ENCODE peak calls at places on chromosomes 6 and 20, in ten cellular contexts. K, C, W, S, R, X, I, H, O and N are unnamed samples.

GRCh38 chr20:63432577-63433061 is 39.8 kb downstream of the KCNQ2 start:
- DNase-seq in K (no peak), C (no peak), W (no peak), S (no peak), R (peak; percentile 7), X (peak; percentile 61), I (no peak), H (no peak), O (no peak), N (no peak)

GRCh38 chr20:1982666-1983065 is 11.2 kb downstream of the PDYN start:
- DNase-seq in K (no peak), C (no peak), W (no peak), S (no peak), R (no peak), X (no peak), I (no peak), H (no peak), O (no peak), N (no peak)

GRCh38 chr6:150491131-150491795 is 108.4 kb upstream of the PLEKHG1 start:
- DNase-seq in K (peak; percentile 43), C (no peak), W (no peak), S (no peak), R (peak; percentile 87), X (no peak), I (no peak), H (peak; percentile 86), O (no peak), N (peak; percentile 75)

GRCh38 chr6:31375699-31376098 is 18.7 kb upstream of the HLA-B start:
- DNase-seq in K (no peak), C (no peak), W (no peak), S (no peak), R (no peak), X (no peak), I (no peak), H (no peak), O (no peak), N (no peak)

GRCh38 chr20:39107741-39108140 is 145.6 kb downstream of the DHX35 start:
- DNase-seq in K (no peak), C (no peak), W (no peak), S (no peak), R (peak; percentile 29), X (no peak), I (no peak), H (no peak), O (no peak), N (no peak)

GRCh38 chr6:169241688-169242350 is 11.8 kb downstream of the THBS2 start:
- DNase-seq in K (no peak), C (no peak), W (no peak), S (no peak), R (no peak), X (no peak), I (no peak), H (no peak), O (no peak), N (no peak)

GRCh38 chr6:162541019-162541601 is 186.5 kb downstream of the PRKN start:
- DNase-seq in K (no peak), C (no peak), W (no peak), S (no peak), R (no peak), X (no peak), I (no peak), H (no peak), O (no peak), N (no peak)

GRCh38 chr6:144931172-144932035 is 646.3 kb downstream of the UTRN start:
- DNase-seq in K (peak; percentile 41), C (no peak), W (no peak), S (no peak), R (peak; percentile 66), X (peak; percentile 59), I (no peak), H (peak; percentile 35), O (no peak), N (peak; percentile 41)

GRCh38 chr6:136415351-136416005 is 125.8 kb upstream of the BCLAF1 start:
- DNase-seq in K (no peak), C (no peak), W (no peak), S (no peak), R (no peak), X (no peak), I (no peak), H (no peak), O (no peak), N (no peak)

GRCh38 chr6:107638493-107638892 is 148.6 kb downstream of the SOBP start:
- DNase-seq in K (no peak), C (no peak), W (no peak), S (no peak), R (no peak), X (no peak), I (no peak), H (no peak), O (no peak), N (no peak)

GRCh38 chr6:158328952-158329351 is 16.7 kb downstream of the TULP4 start:
- DNase-seq in K (no peak), C (no peak), W (no peak), S (no peak), R (no peak), X (no peak), I (no peak), H (no peak), O (no peak), N (no peak)

GRCh38 chr6:21109421-21110178 is 484.0 kb upstream of the SOX4 start:
- DNase-seq in K (peak; percentile 11), C (no peak), W (peak; percentile 68), S (no peak), R (peak; percentile 94), X (no peak), I (no peak), H (peak; percentile 78), O (no peak), N (peak; percentile 79)

GRCh38 chr20:35327074-35327976 is 35.1 kb upstream of the FAM83C start:
- DNase-seq in K (no peak), C (no peak), W (no peak), S (no peak), R (peak; percentile 30), X (no peak), I (no peak), H (no peak), O (no peak), N (no peak)

GRCh38 chr20:63611646-63612045 is 15.3 kb downstream of the GMEB2 start:
- DNase-seq in K (no peak), C (no peak), W (no peak), S (no peak), R (no peak), X (no peak), I (no peak), H (no peak), O (no peak), N (no peak)

GRCh38 chr6:163661271-163661671 is 246.8 kb downstream of the QKI start:
- DNase-seq in K (peak; percentile 50), C (no peak), W (no peak), S (no peak), R (no peak), X (no peak), I (no peak), H (no peak), O (peak; percentile 14), N (no peak)

GRCh38 chr20:42981258-42981657 is 208.4 kb downstream of the PTPRT start:
- DNase-seq in K (no peak), C (no peak), W (no peak), S (no peak), R (no peak), X (no peak), I (no peak), H (no peak), O (no peak), N (no peak)

GRCh38 chr6:158506577-158506976 is 53.3 kb upstream of the TMEM181 start:
- DNase-seq in K (no peak), C (peak; percentile 17), W (no peak), S (no peak), R (no peak), X (peak; percentile 24), I (no peak), H (no peak), O (no peak), N (peak; percentile 32)

GRCh38 chr6:72084992-72085569 is 198.7 kb downstream of the RIMS1 start:
- DNase-seq in K (peak; percentile 21), C (no peak), W (no peak), S (no peak), R (peak; percentile 25), X (peak; percentile 28), I (no peak), H (no peak), O (no peak), N (peak; percentile 40)

GRCh38 chr6:155171747-155172191 is 92.0 kb upstream of the CLDN20 start:
- DNase-seq in K (no peak), C (no peak), W (no peak), S (no peak), R (no peak), X (no peak), I (no peak), H (peak; percentile 84), O (no peak), N (peak; percentile 81)

GRCh38 chr20:43824699-43825402 is 89.8 kb upstream of the TOX2 start:
- DNase-seq in K (peak; percentile 70), C (no peak), W (no peak), S (peak; percentile 13), R (peak; percentile 37), X (peak; percentile 75), I (no peak), H (no peak), O (no peak), N (peak; percentile 39)

GRCh38 chr6:11675610-11676009 is 103.0 kb downstream of the ADTRP start:
- DNase-seq in K (peak; percentile 44), C (no peak), W (no peak), S (no peak), R (peak; percentile 28), X (peak; percentile 11), I (no peak), H (peak; percentile 42), O (no peak), N (no peak)

GRCh38 chr20:25361287-25361683 is 29.4 kb downstream of the ABHD12 start:
- DNase-seq in K (no peak), C (no peak), W (no peak), S (no peak), R (no peak), X (no peak), I (no peak), H (peak; percentile 13), O (no peak), N (no peak)

GRCh38 chr20:37198962-37199660 is 19.8 kb upstream of the MROH8 start:
- DNase-seq in K (no peak), C (no peak), W (no peak), S (no peak), R (no peak), X (no peak), I (no peak), H (no peak), O (no peak), N (no peak)

GRCh38 chr6:17054647-17055046 is 47.2 kb upstream of the STMND1 start:
- DNase-seq in K (no peak), C (no peak), W (no peak), S (no peak), R (peak; percentile 93), X (no peak), I (no peak), H (peak; percentile 25), O (no peak), N (no peak)

GRCh38 chr6:11139051-11139960 is 27.8 kb upstream of the ERVFRD-1 start:
- DNase-seq in K (peak; percentile 9), C (no peak), W (peak; percentile 17), S (no peak), R (no peak), X (no peak), I (no peak), H (no peak), O (no peak), N (peak; percentile 47)

GRCh38 chr20:14344746-14345145 is 7.3 kb upstream of the FLRT3 start:
- DNase-seq in K (no peak), C (no peak), W (no peak), S (no peak), R (no peak), X (peak; percentile 19), I (no peak), H (no peak), O (no peak), N (no peak)

GRCh38 chr20:59165794-59166709 is 2.4 kb downstream of the ZNF831 start:
- DNase-seq in K (no peak), C (no peak), W (no peak), S (no peak), R (no peak), X (no peak), I (no peak), H (no peak), O (no peak), N (no peak)

GRCh38 chr6:73418081-73418741 is 23.6 kb downstream of the DDX43 start:
- DNase-seq in K (peak; percentile 11), C (no peak), W (no peak), S (no peak), R (no peak), X (no peak), I (peak; percentile 1), H (peak; percentile 36), O (no peak), N (peak; percentile 13)